ENCODE peak calls at places on chromosomes 16 and 17, in five cellular contexts. J is tibial nerve; D is cardiac muscle cell; P is effector memory CD4-positive, alpha-beta T cell; Q is heart right ventricle. U is an unnamed sample.

GRCh38 chr16:65315004-65315398 is 193.1 kb upstream of the CDH11 start:
- DNase-seq in J (peak), D (no peak), P (no peak), Q (peak), U (no peak)

GRCh38 chr16:69349508-69349907 is 2.1 kb downstream of the TMED6 start:
- DNase-seq in J (no peak), D (no peak), P (no peak), Q (no peak), U (no peak)

GRCh38 chr16:25260416-25260815 is 2.8 kb upstream of the ZKSCAN2 start:
- DNase-seq in J (no peak), D (no peak), P (no peak), Q (no peak), U (no peak)

GRCh38 chr17:3039748-3040147 is 23.7 kb downstream of the OR1D5 start:
- DNase-seq in J (no peak), D (no peak), P (no peak), Q (no peak), U (no peak)

GRCh38 chr17:72978593-72979218 is 113.8 kb downstream of the SLC39A11 start:
- DNase-seq in J (no peak), D (peak), P (no peak), Q (no peak), U (no peak)

GRCh38 chr16:78198299-78198698 is 98.8 kb downstream of the WWOX start:
- DNase-seq in J (no peak), D (no peak), P (no peak), Q (no peak), U (no peak)

GRCh38 chr17:1710807-1711553 is 803 bp upstream of the TLCD2 start:
- DNase-seq in J (no peak), D (no peak), P (no peak), Q (no peak), U (no peak)

GRCh38 chr16:70745536-70746025 is 55.4 kb downstream of the VAC14 start:
- DNase-seq in J (no peak), D (no peak), P (no peak), Q (no peak), U (no peak)

GRCh38 chr16:66856184-66856730 is 12.0 kb downstream of the CA7 start:
- DNase-seq in J (no peak), D (no peak), P (no peak), Q (no peak), U (no peak)

GRCh38 chr17:28467456-28468025 is 5.9 kb upstream of the SLC13A2 start:
- DNase-seq in J (no peak), D (no peak), P (no peak), Q (no peak), U (no peak)

GRCh38 chr17:81713556-81714411 is 1.7 kb downstream of the SLC25A10 start:
- DNase-seq in J (no peak), D (no peak), P (no peak), Q (peak), U (no peak)

GRCh38 chr17:36813957-36814356 is 123.3 kb upstream of the LHX1 start:
- DNase-seq in J (no peak), D (no peak), P (no peak), Q (no peak), U (no peak)

GRCh38 chr16:66462912-66463311 is 35.8 kb downstream of the BEAN1 start:
- DNase-seq in J (no peak), D (no peak), P (no peak), Q (no peak), U (no peak)

GRCh38 chr16:51818342-51818944 is 667.4 kb upstream of the SALL1 start:
- DNase-seq in J (no peak), D (peak), P (no peak), Q (no peak), U (no peak)

GRCh38 chr17:56528636-56529170 is 64.8 kb upstream of the NOG start:
- DNase-seq in J (no peak), D (no peak), P (no peak), Q (no peak), U (no peak)

GRCh38 chr16:1121009-1121408 is 25.0 kb upstream of the C1QTNF8 start:
- DNase-seq in J (no peak), D (no peak), P (no peak), Q (no peak), U (no peak)
- H3K27ac ChIP-seq in J (no peak), D (no peak), P (no peak), Q (no peak), U (no peak)

DNA sequence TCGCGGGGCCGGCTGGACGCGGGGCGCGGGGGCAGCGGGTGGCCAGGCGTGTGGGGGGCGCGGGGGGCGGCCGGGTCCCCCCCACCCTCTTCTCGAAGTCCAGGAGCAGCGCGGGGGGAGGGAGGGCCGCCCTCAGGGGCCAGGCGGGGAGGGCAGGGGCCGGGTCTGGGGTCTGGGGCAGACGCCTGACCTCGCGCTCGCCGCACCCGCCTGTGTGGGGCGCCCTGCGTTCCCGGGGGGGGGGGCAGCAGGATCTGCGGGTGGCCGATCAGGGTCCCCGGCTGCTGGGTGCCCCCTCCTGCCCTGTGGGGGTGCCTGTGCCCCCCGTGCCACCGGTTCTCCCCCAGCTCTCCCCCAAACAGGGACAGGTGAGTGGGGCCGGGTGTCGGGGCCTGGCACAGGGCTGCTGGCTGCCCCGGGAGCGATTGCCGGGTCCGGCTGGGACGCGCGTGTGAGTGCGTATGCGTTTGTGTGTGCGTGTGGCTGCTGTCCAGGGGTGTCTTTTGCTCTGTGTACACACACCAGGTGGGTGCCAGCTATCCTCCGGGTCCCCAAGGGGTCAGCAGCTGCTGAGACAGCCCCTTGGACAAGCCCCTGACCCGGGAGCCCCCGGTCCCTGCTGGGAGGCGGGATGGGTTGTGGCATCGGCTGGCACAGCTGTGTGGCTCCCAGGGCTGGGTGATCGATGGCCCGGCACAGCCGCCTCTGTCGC is 663 bp downstream of the PRR35 start:
- DNase-seq in J (no peak), D (no peak), P (no peak), Q (no peak), U (no peak)
- H3K27ac ChIP-seq in J (no peak), D (no peak), P (no peak), Q (no peak), U (no peak)

GRCh38 chr17:40540448-40540847 is 24.8 kb downstream of the CCR7 start:
- DNase-seq in J (no peak), D (no peak), P (peak), Q (no peak), U (no peak)
- H3K27ac ChIP-seq in J (peak), D (no peak), P (peak), Q (peak), U (no peak)

GRCh38 chr16:57264950-57265371 is 19.5 kb downstream of the PLLP start:
- DNase-seq in J (no peak), D (no peak), P (no peak), Q (no peak), U (no peak)
- H3K27ac ChIP-seq in J (peak), D (no peak), P (peak), Q (no peak), U (no peak)

GRCh38 chr17:4967539-4968165 is at the start of gene SPAG7:
- DNase-seq in J (peak), D (peak), P (peak), Q (peak), U (peak)

GRCh38 chr17:4970273-4970672 is 2.7 kb upstream of the SPAG7 start:
- DNase-seq in J (no peak), D (no peak), P (no peak), Q (no peak), U (no peak)

GRCh38 chr17:4968916-4969550 is 1.4 kb upstream of the SPAG7 start:
- DNase-seq in J (no peak), D (no peak), P (no peak), Q (no peak), U (no peak)

GRCh38 chr17:4968166-4968915 is 724 bp upstream of the SPAG7 start:
- DNase-seq in J (no peak), D (peak), P (no peak), Q (no peak), U (no peak)

GRCh38 chr17:4969551-4970231 is 2.1 kb upstream of the SPAG7 start:
- DNase-seq in J (no peak), D (peak), P (no peak), Q (no peak), U (no peak)
- H3K27ac ChIP-seq in J (peak), D (peak), P (peak), Q (peak), U (no peak)